ENCODE peak calls at places on chromosomes 16 and 17, in four cellular contexts. D is heart left ventricle, O is body of pancreas, Z is tibial nerve. I is an unnamed sample.

GRCh38 chr17:77606146-77606864 is 352.2 kb upstream of the TNRC6C start:
- DNase-seq in Z (no peak), O (no peak), D (no peak), I (no peak)

GRCh38 chr16:81607805-81608514 is 163.4 kb downstream of the CMIP start:
- DNase-seq in Z (no peak), D (no peak), O (no peak), I (no peak)

GRCh38 chr17:44014437-44015172 is at the start of gene TMEM101:
- DNase-seq in Z (peak), O (peak), D (peak), I (peak)

GRCh38 chr16:4338712-4339299 is 12.3 kb downstream of the PAM16 start:
- DNase-seq in Z (no peak), D (no peak), O (no peak), I (peak)

GRCh38 chr16:53773150-53773846 is 69.3 kb downstream of the FTO start:
- DNase-seq in Z (peak), D (peak), O (peak), I (no peak)

GRCh38 chr17:80101946-80102706 is 745 bp downstream of the GAA start:
- DNase-seq in O (no peak), D (no peak), Z (peak), I (peak)

GRCh38 chr17:35368086-35368824 is 5.2 kb downstream of the SLFN11 start:
- DNase-seq in O (no peak), Z (peak), D (peak), I (no peak)

GRCh38 chr16:57186630-57187507 is 740 bp downstream of the RSPRY1 start:
- DNase-seq in Z (no peak), D (peak), O (peak), I (peak)

GRCh38 chr17:72056727-72057290 is 64.0 kb upstream of the SOX9 start:
- DNase-seq in D (no peak), O (no peak), Z (no peak), I (no peak)

GRCh38 chr16:49470550-49470949 is 96.9 kb downstream of the C16orf78 start:
- DNase-seq in D (no peak), Z (no peak), O (peak), I (no peak)

GRCh38 chr17:57121308-57122042 is 36.4 kb downstream of the AKAP1 start:
- DNase-seq in Z (peak), O (peak), D (no peak), I (no peak)

GRCh38 chr16:85431431-85432124 is 181.5 kb upstream of the GSE1 start:
- DNase-seq in D (no peak), Z (no peak), O (no peak), I (peak)

GRCh38 chr16:81449899-81450608 is 5.4 kb downstream of the CMIP start:
- DNase-seq in Z (no peak), D (no peak), O (no peak), I (no peak)

DNA sequence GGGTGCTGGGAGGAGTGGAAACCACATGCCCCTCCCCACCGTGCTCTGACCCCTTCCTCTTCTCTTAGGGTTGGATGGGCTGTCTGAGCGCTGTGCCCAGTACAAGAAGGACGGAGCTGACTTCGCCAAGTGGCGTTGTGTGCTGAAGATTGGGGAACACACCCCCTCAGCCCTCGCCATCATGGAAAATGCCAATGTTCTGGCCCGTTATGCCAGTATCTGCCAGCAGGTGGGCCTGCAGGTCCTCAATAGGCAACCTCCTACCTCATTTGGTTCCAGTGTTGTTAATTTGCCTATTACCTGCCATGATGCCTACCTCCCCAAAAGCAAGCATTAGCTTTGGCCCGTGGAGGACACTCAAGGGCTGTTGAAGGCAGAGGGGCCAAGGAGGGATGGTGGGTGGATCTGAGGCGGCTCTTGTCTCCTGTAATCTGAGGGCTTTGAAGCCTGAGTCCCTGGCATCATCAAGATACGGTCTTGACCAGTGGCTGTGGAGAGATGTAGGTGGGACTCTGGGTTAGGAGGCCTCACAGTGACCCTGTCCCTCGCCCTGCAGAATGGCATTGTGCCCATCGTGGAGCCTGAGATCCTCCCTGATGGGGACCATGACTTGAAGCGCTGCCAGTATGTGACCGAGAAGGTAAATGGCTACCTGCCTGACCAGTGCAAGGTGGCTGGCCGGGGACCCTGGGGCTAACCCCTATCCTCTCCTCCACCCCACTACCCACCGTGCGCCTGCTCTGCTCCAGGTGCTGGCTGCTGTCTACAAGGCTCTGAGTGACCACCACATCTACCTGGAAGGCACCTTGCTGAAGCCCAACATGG is 3.4 kb downstream of the ALDOA start:
- DNase-seq in Z (no peak), O (no peak), D (no peak), I (no peak)
- TF ChIP-seq POLR2A in Z (no peak), O (no peak), D (no peak), I (no peak)

GRCh38 chr16:66131156-66131807 is 235.2 kb upstream of the CDH5 start:
- DNase-seq in D (no peak), Z (no peak), O (no peak), I (no peak)
- H3K4me3 ChIP-seq in D (no peak), Z (no peak), O (no peak), I (no peak)

DNA sequence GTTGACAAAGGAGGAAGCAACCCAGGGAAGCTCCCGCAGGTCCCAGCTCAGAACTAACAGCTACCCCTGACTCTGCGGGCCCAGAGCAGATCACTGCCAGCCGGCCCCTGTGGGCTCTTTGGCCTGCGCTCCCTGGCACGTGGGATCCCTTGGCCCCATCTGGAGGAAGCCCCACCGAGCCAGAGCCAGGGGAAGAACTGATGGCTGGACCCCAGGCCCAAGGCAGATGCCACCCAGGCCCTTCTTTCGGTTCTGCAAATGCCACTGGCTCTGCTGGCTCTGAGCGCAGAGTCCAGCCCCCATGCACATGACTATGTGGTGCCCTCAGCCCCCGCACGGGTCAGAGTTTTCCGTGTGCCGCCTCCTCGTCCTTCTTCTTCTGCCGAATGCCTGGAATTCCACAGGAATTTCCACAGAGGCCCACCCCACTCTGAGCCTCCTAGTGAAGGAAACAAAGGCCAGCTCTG is 35.8 kb upstream of the SNN start:
- DNase-seq in D (peak), O (peak), Z (peak), I (peak)
- TF ChIP-seq POLR2A in D (no peak), O (no peak), Z (peak), I (no peak)

GRCh38 chr17:40190197-40191021 is 13.1 kb downstream of the RAPGEFL1 start:
- DNase-seq in D (no peak), Z (no peak), O (no peak), I (no peak)
- H3K4me3 ChIP-seq in D (peak), Z (peak), O (no peak), I (peak)

DNA sequence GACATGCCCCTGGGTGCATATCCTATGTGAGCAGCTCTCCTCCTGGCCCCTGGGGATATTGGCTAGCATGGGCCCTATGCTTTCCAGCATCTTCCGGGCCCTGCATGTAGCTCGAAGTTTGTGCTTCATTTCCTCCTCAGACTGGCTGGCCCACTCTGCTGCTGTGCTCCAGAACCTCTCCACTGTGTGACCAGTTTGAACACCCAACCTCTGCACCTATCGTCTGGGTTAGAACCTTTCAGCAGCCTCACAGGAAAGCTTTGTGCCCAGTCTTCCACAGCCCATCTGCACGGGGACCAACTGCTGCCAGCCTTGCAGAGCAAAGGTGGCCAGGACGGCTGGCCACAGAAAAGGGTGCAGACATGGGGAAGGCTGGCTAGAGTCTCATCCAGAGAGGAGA is 10.2 kb upstream of the CLEC18B start:
- DNase-seq in D (no peak), Z (no peak), O (no peak), I (no peak)
- TF ChIP-seq POLR2A in D (no peak), Z (no peak), O (no peak), I (no peak)